ENCODE peak calls at places on chromosome 15, in eight cellular contexts. One of them, this sample, is unnamed.

GRCh38 chr15:26864664-26865191 is 2.1 kb upstream of the GABRA5 start:
- DNase-seq in heart left ventricle: no peak
- DNase-seq in upper lobe of right lung: no peak
- DNase-seq in AG04450: no peak
- DNase-seq in stomach: peak; percentile 31
- DNase-seq in CD8-positive, alpha-beta T cell: no peak
- DNase-seq in body of pancreas: peak; percentile 44
- DNase-seq in A673: peak; percentile 27
- DNase-seq in this sample: peak; percentile 69

GRCh38 chr15:52118969-52119749 is 6.6 kb upstream of the BCL2L10 start:
- DNase-seq in heart left ventricle: no peak
- DNase-seq in upper lobe of right lung: no peak
- DNase-seq in AG04450: no peak
- DNase-seq in stomach: no peak
- DNase-seq in CD8-positive, alpha-beta T cell: no peak
- DNase-seq in body of pancreas: no peak
- DNase-seq in A673: peak; percentile 13
- DNase-seq in this sample: no peak

GRCh38 chr15:78811124-78811824 is at the start of gene ADAMTS7:
- DNase-seq in heart left ventricle: peak; percentile 90
- DNase-seq in upper lobe of right lung: peak; percentile 86
- DNase-seq in AG04450: peak; percentile 32
- DNase-seq in stomach: peak; percentile 70
- DNase-seq in CD8-positive, alpha-beta T cell: peak; percentile 58
- DNase-seq in body of pancreas: peak; percentile 50
- DNase-seq in A673: peak; percentile 31
- DNase-seq in this sample: no peak

GRCh38 chr15:69659454-69660050 is 206.9 kb downstream of the RPLP1 start:
- DNase-seq in heart left ventricle: no peak
- DNase-seq in upper lobe of right lung: no peak
- DNase-seq in AG04450: no peak
- DNase-seq in stomach: no peak
- DNase-seq in CD8-positive, alpha-beta T cell: no peak
- DNase-seq in body of pancreas: no peak
- DNase-seq in A673: no peak
- DNase-seq in this sample: no peak

GRCh38 chr15:25641762-25642161 is 202.9 kb upstream of the UBE3A start:
- DNase-seq in heart left ventricle: no peak
- DNase-seq in upper lobe of right lung: no peak
- DNase-seq in AG04450: no peak
- DNase-seq in stomach: no peak
- DNase-seq in CD8-positive, alpha-beta T cell: no peak
- DNase-seq in body of pancreas: no peak
- DNase-seq in A673: no peak
- DNase-seq in this sample: no peak

GRCh38 chr15:78206326-78207109 is 27.8 kb downstream of the ACSBG1 start:
- DNase-seq in heart left ventricle: peak; percentile 54
- DNase-seq in upper lobe of right lung: no peak
- DNase-seq in AG04450: no peak
- DNase-seq in stomach: peak; percentile 22
- DNase-seq in CD8-positive, alpha-beta T cell: no peak
- DNase-seq in body of pancreas: no peak
- DNase-seq in A673: peak; percentile 50
- DNase-seq in this sample: no peak

GRCh38 chr15:39591141-39591895 is 10.4 kb downstream of the THBS1 start:
- DNase-seq in heart left ventricle: no peak
- DNase-seq in upper lobe of right lung: no peak
- DNase-seq in AG04450: no peak
- DNase-seq in stomach: no peak
- DNase-seq in CD8-positive, alpha-beta T cell: no peak
- DNase-seq in body of pancreas: no peak
- DNase-seq in A673: no peak
- DNase-seq in this sample: no peak

GRCh38 chr15:43998607-43999006 is 171.8 kb downstream of the WDR76 start:
- DNase-seq in heart left ventricle: no peak
- DNase-seq in upper lobe of right lung: no peak
- DNase-seq in AG04450: peak; percentile 29
- DNase-seq in stomach: no peak
- DNase-seq in CD8-positive, alpha-beta T cell: no peak
- DNase-seq in body of pancreas: peak; percentile 70
- DNase-seq in A673: peak; percentile 84
- DNase-seq in this sample: no peak

GRCh38 chr15:80970018-80970657 is 19.5 kb downstream of the MESD start:
- DNase-seq in heart left ventricle: no peak
- DNase-seq in upper lobe of right lung: no peak
- DNase-seq in AG04450: no peak
- DNase-seq in stomach: peak; percentile 54
- DNase-seq in CD8-positive, alpha-beta T cell: peak; percentile 61
- DNase-seq in body of pancreas: peak; percentile 49
- DNase-seq in A673: peak; percentile 76
- DNase-seq in this sample: peak; percentile 76

GRCh38 chr15:90419738-90420487 is 31.9 kb downstream of the IQGAP1 start:
- DNase-seq in heart left ventricle: no peak
- DNase-seq in upper lobe of right lung: no peak
- DNase-seq in AG04450: peak; percentile 59
- DNase-seq in stomach: no peak
- DNase-seq in CD8-positive, alpha-beta T cell: no peak
- DNase-seq in body of pancreas: no peak
- DNase-seq in A673: peak; percentile 72
- DNase-seq in this sample: no peak

GRCh38 chr15:58081446-58081845 is 15.9 kb upstream of the ALDH1A2 start:
- DNase-seq in heart left ventricle: no peak
- DNase-seq in upper lobe of right lung: no peak
- DNase-seq in AG04450: no peak
- DNase-seq in stomach: no peak
- DNase-seq in CD8-positive, alpha-beta T cell: no peak
- DNase-seq in body of pancreas: no peak
- DNase-seq in A673: no peak
- DNase-seq in this sample: no peak

GRCh38 chr15:60804551-60804950 is 325.6 kb upstream of the ICE2 start:
- DNase-seq in heart left ventricle: no peak
- DNase-seq in upper lobe of right lung: no peak
- DNase-seq in AG04450: no peak
- DNase-seq in stomach: no peak
- DNase-seq in CD8-positive, alpha-beta T cell: no peak
- DNase-seq in body of pancreas: no peak
- DNase-seq in A673: peak; percentile 35
- DNase-seq in this sample: no peak

GRCh38 chr15:34084086-34084485 is 17.6 kb downstream of the EMC7 start:
- DNase-seq in heart left ventricle: no peak
- DNase-seq in upper lobe of right lung: no peak
- DNase-seq in AG04450: peak; percentile 52
- DNase-seq in stomach: no peak
- DNase-seq in CD8-positive, alpha-beta T cell: no peak
- DNase-seq in body of pancreas: no peak
- DNase-seq in A673: no peak
- DNase-seq in this sample: no peak

GRCh38 chr15:90165659-90166489 is 35.3 kb upstream of the SEMA4B start:
- DNase-seq in heart left ventricle: peak; percentile 67
- DNase-seq in upper lobe of right lung: peak; percentile 92
- DNase-seq in AG04450: peak; percentile 94
- DNase-seq in stomach: peak; percentile 87
- DNase-seq in CD8-positive, alpha-beta T cell: no peak
- DNase-seq in body of pancreas: peak; percentile 88
- DNase-seq in A673: peak; percentile 79
- DNase-seq in this sample: no peak

GRCh38 chr15:72117448-72117697 is 577 bp downstream of the MYO9A start:
- DNase-seq in heart left ventricle: peak; percentile 90
- DNase-seq in upper lobe of right lung: peak; percentile 94
- DNase-seq in AG04450: peak; percentile 43
- DNase-seq in stomach: peak; percentile 79
- DNase-seq in CD8-positive, alpha-beta T cell: peak; percentile 62
- DNase-seq in body of pancreas: peak; percentile 74
- DNase-seq in A673: peak; percentile 68
- DNase-seq in this sample: no peak

GRCh38 chr15:90138071-90138833 is 36.0 kb upstream of the IDH2 start:
- DNase-seq in heart left ventricle: no peak
- DNase-seq in upper lobe of right lung: peak; percentile 67
- DNase-seq in AG04450: no peak
- DNase-seq in stomach: peak; percentile 61
- DNase-seq in CD8-positive, alpha-beta T cell: no peak
- DNase-seq in body of pancreas: no peak
- DNase-seq in A673: no peak
- DNase-seq in this sample: no peak

GRCh38 chr15:58988011-58988785 is 735 bp downstream of the RNF111 start:
- DNase-seq in heart left ventricle: peak; percentile 89
- DNase-seq in upper lobe of right lung: peak; percentile 91
- DNase-seq in AG04450: no peak
- DNase-seq in stomach: peak; percentile 75
- DNase-seq in CD8-positive, alpha-beta T cell: peak; percentile 67
- DNase-seq in body of pancreas: peak; percentile 72
- DNase-seq in A673: peak; percentile 45
- DNase-seq in this sample: peak; percentile 50

GRCh38 chr15:73212424-73212823 is 156.3 kb downstream of the HCN4 start:
- DNase-seq in heart left ventricle: no peak
- DNase-seq in upper lobe of right lung: no peak
- DNase-seq in AG04450: no peak
- DNase-seq in stomach: no peak
- DNase-seq in CD8-positive, alpha-beta T cell: no peak
- DNase-seq in body of pancreas: no peak
- DNase-seq in A673: no peak
- DNase-seq in this sample: no peak

GRCh38 chr15:32652178-32652577 is 10.7 kb downstream of the SCG5 start:
- DNase-seq in heart left ventricle: no peak
- DNase-seq in upper lobe of right lung: no peak
- DNase-seq in AG04450: no peak
- DNase-seq in stomach: no peak
- DNase-seq in CD8-positive, alpha-beta T cell: no peak
- DNase-seq in body of pancreas: no peak
- DNase-seq in A673: no peak
- DNase-seq in this sample: no peak

GRCh38 chr15:40308844-40309189 is 1.1 kb upstream of the PLCB2 start:
- DNase-seq in heart left ventricle: peak; percentile 72
- DNase-seq in upper lobe of right lung: peak; percentile 80
- DNase-seq in AG04450: no peak
- DNase-seq in stomach: no peak
- DNase-seq in CD8-positive, alpha-beta T cell: peak; percentile 33
- DNase-seq in body of pancreas: peak; percentile 45
- DNase-seq in A673: no peak
- DNase-seq in this sample: no peak

GRCh38 chr15:45548753-45549520 is 26.4 kb upstream of the SLC30A4 start:
- DNase-seq in heart left ventricle: no peak
- DNase-seq in upper lobe of right lung: no peak
- DNase-seq in AG04450: no peak
- DNase-seq in stomach: no peak
- DNase-seq in CD8-positive, alpha-beta T cell: no peak
- DNase-seq in body of pancreas: no peak
- DNase-seq in A673: no peak
- DNase-seq in this sample: no peak

GRCh38 chr15:41494190-41494921 is 682 bp downstream of the ITPKA start:
- DNase-seq in heart left ventricle: peak; percentile 61
- DNase-seq in upper lobe of right lung: peak; percentile 69
- DNase-seq in AG04450: no peak
- DNase-seq in stomach: peak; percentile 43
- DNase-seq in CD8-positive, alpha-beta T cell: peak; percentile 33
- DNase-seq in body of pancreas: no peak
- DNase-seq in A673: peak; percentile 40
- DNase-seq in this sample: no peak

GRCh38 chr15:100879046-100879445 is 585 bp upstream of the ALDH1A3 start:
- DNase-seq in heart left ventricle: no peak
- DNase-seq in upper lobe of right lung: no peak
- DNase-seq in AG04450: no peak
- DNase-seq in stomach: no peak
- DNase-seq in CD8-positive, alpha-beta T cell: no peak
- DNase-seq in body of pancreas: no peak
- DNase-seq in A673: no peak
- DNase-seq in this sample: no peak

GRCh38 chr15:93180656-93181055 is 91.6 kb upstream of the RGMA start:
- DNase-seq in heart left ventricle: no peak
- DNase-seq in upper lobe of right lung: no peak
- DNase-seq in AG04450: no peak
- DNase-seq in stomach: no peak
- DNase-seq in CD8-positive, alpha-beta T cell: no peak
- DNase-seq in body of pancreas: no peak
- DNase-seq in A673: no peak
- DNase-seq in this sample: no peak

GRCh38 chr15:99427668-99428361 is 138.0 kb upstream of the MEF2A start:
- DNase-seq in heart left ventricle: peak; percentile 29
- DNase-seq in upper lobe of right lung: peak; percentile 37
- DNase-seq in AG04450: no peak
- DNase-seq in stomach: no peak
- DNase-seq in CD8-positive, alpha-beta T cell: no peak
- DNase-seq in body of pancreas: no peak
- DNase-seq in A673: no peak
- DNase-seq in this sample: no peak

GRCh38 chr15:93020976-93021772 is 67.8 kb downstream of the RGMA start:
- DNase-seq in heart left ventricle: no peak
- DNase-seq in upper lobe of right lung: no peak
- DNase-seq in AG04450: no peak
- DNase-seq in stomach: no peak
- DNase-seq in CD8-positive, alpha-beta T cell: no peak
- DNase-seq in body of pancreas: no peak
- DNase-seq in A673: no peak
- DNase-seq in this sample: no peak

GRCh38 chr15:78778422-78778821 is 32.8 kb downstream of the ADAMTS7 start:
- DNase-seq in heart left ventricle: no peak
- DNase-seq in upper lobe of right lung: no peak
- DNase-seq in AG04450: no peak
- DNase-seq in stomach: no peak
- DNase-seq in CD8-positive, alpha-beta T cell: no peak
- DNase-seq in body of pancreas: no peak
- DNase-seq in A673: no peak
- DNase-seq in this sample: no peak

GRCh38 chr15:76198456-76199105 is 112.7 kb downstream of the ETFA start:
- DNase-seq in heart left ventricle: no peak
- DNase-seq in upper lobe of right lung: peak; percentile 44
- DNase-seq in AG04450: no peak
- DNase-seq in stomach: no peak
- DNase-seq in CD8-positive, alpha-beta T cell: no peak
- DNase-seq in body of pancreas: no peak
- DNase-seq in A673: no peak
- DNase-seq in this sample: no peak
- H3K27ac ChIP-seq in heart left ventricle: peak overlapping the region; percentile 60
- H3K27ac ChIP-seq in upper lobe of right lung: no peak overlapping the region
- H3K27ac ChIP-seq in AG04450: no peak overlapping the region
- H3K27ac ChIP-seq in stomach: peak overlapping the region; percentile 40
- H3K27ac ChIP-seq in CD8-positive, alpha-beta T cell: no peak overlapping the region
- H3K27ac ChIP-seq in body of pancreas: no peak overlapping the region
- H3K27ac ChIP-seq in A673: no peak overlapping the region
- H3K27ac ChIP-seq in this sample: no peak overlapping the region

GRCh38 chr15:86154705-86155104 is 75.0 kb downstream of the AGBL1 start:
- DNase-seq in heart left ventricle: no peak
- DNase-seq in upper lobe of right lung: no peak
- DNase-seq in AG04450: no peak
- DNase-seq in stomach: no peak
- DNase-seq in CD8-positive, alpha-beta T cell: no peak
- DNase-seq in body of pancreas: no peak
- DNase-seq in A673: no peak
- DNase-seq in this sample: no peak
- TF ChIP-seq CTCF in heart left ventricle: no peak
- TF ChIP-seq CTCF in upper lobe of right lung: no peak
- TF ChIP-seq CTCF in AG04450: no peak
- TF ChIP-seq CTCF in stomach: no peak
- TF ChIP-seq CTCF in CD8-positive, alpha-beta T cell: no peak
- TF ChIP-seq CTCF in body of pancreas: no peak
- TF ChIP-seq CTCF in A673: no peak
- TF ChIP-seq CTCF in this sample: no peak

GRCh38 chr15:62301993-62302665 is 137.0 kb upstream of the C2CD4B start:
- DNase-seq in heart left ventricle: no peak
- DNase-seq in upper lobe of right lung: no peak
- DNase-seq in AG04450: no peak
- DNase-seq in stomach: no peak
- DNase-seq in CD8-positive, alpha-beta T cell: no peak
- DNase-seq in body of pancreas: peak; percentile 70
- DNase-seq in A673: no peak
- DNase-seq in this sample: no peak
- H3K27ac ChIP-seq in heart left ventricle: no peak overlapping the region
- H3K27ac ChIP-seq in upper lobe of right lung: no peak overlapping the region
- H3K27ac ChIP-seq in AG04450: no peak overlapping the region
- H3K27ac ChIP-seq in stomach: no peak overlapping the region
- H3K27ac ChIP-seq in CD8-positive, alpha-beta T cell: no peak overlapping the region
- H3K27ac ChIP-seq in body of pancreas: peak overlapping the region; percentile 58
- H3K27ac ChIP-seq in A673: no peak overlapping the region
- H3K27ac ChIP-seq in this sample: no peak overlapping the region

GRCh38 chr15:74889882-74890768 is at the start of gene MPI:
- DNase-seq in heart left ventricle: peak; percentile 93
- DNase-seq in upper lobe of right lung: peak; percentile 94
- DNase-seq in AG04450: peak; percentile 30
- DNase-seq in stomach: peak; percentile 87
- DNase-seq in CD8-positive, alpha-beta T cell: peak; percentile 86
- DNase-seq in body of pancreas: peak; percentile 83
- DNase-seq in A673: peak; percentile 92
- DNase-seq in this sample: peak; percentile 89
- TF ChIP-seq CTCF in heart left ventricle: no peak
- TF ChIP-seq CTCF in upper lobe of right lung: no peak
- TF ChIP-seq CTCF in AG04450: no peak
- TF ChIP-seq CTCF in stomach: no peak
- TF ChIP-seq CTCF in CD8-positive, alpha-beta T cell: no peak
- TF ChIP-seq CTCF in body of pancreas: peak; percentile 50
- TF ChIP-seq CTCF in A673: no peak
- TF ChIP-seq CTCF in this sample: peak; percentile 26